ENCODE peak calls at places on chromosomes 2 and 18, in seven cellular contexts. C is GM23248, K is OCI-LY7, N is MM.1S, W is HCT116, H is PC-9, B is PC-3. O is an unnamed sample. For H3K9me2, the result is how much of the 10 kb centered on the place peaks cover.

GRCh38 chr18:70468861-70469570 is 180.2 kb downstream of the SOCS6 start:
- DNase-seq in C (no peak), K (no peak), N (no peak), W (no peak), H (no peak), B (no peak), O (no peak)

GRCh38 chr2:176554107-176555048 is 285.1 kb downstream of the MTX2 start:
- DNase-seq in C (peak), K (peak), N (peak), W (peak), H (peak), B (peak), O (peak)

GRCh38 chr2:113133696-113134558 is 6.5 kb downstream of the IL1RN start:
- DNase-seq in C (peak), K (no peak), N (no peak), W (no peak), H (no peak), B (peak), O (no peak)

GRCh38 chr2:100893753-100894530 is 74.0 kb downstream of the NPAS2 start:
- DNase-seq in C (no peak), K (no peak), N (no peak), W (peak), H (peak), B (peak), O (no peak)

GRCh38 chr2:30758315-30758714 is 48.9 kb downstream of the CAPN13 start:
- DNase-seq in C (no peak), K (no peak), N (no peak), W (no peak), H (no peak), B (no peak), O (no peak)

GRCh38 chr2:168773719-168774521 is 28.5 kb upstream of the NOSTRIN start:
- DNase-seq in C (peak), K (peak), N (peak), W (peak), H (peak), B (peak), O (peak)

GRCh38 chr2:190859347-190860297 is 21.0 kb upstream of the GLS start:
- DNase-seq in C (peak), K (no peak), N (no peak), W (no peak), H (peak), B (no peak), O (peak)

GRCh38 chr18:58955738-58956137 is 91.1 kb downstream of the ZNF532 start:
- DNase-seq in C (peak), K (no peak), N (no peak), W (no peak), H (no peak), B (no peak), O (no peak)

GRCh38 chr2:95292623-95293260 is 4.4 kb upstream of the KCNIP3 start:
- DNase-seq in C (peak), K (no peak), N (no peak), W (no peak), H (peak), B (peak), O (no peak)

GRCh38 chr2:232984451-232985207 is 28.4 kb downstream of the NGEF start:
- DNase-seq in C (no peak), K (no peak), N (no peak), W (no peak), H (no peak), B (no peak), O (no peak)

GRCh38 chr2:8534729-8535397 is 147.0 kb upstream of the ID2 start:
- DNase-seq in C (peak), K (peak), N (no peak), W (no peak), H (no peak), B (no peak), O (no peak)

DNA sequence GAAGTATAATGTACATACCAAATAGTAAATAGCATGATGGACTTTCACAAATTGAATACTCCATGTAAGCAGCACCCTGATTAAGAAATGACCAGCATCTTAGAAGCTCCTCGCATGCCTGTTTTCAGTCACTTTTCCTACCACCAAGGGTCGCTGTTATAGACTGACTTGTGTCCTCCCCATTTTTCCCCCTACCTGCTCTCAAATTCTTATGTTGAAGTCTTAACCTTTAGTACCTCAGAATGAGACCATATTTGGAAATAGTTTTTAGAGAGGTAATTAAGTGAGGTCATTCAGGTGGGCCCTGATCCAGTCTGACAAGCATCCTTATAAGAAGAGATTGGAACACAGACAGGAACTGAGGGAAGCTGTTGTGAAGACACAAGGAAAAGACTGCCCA is 125.9 kb downstream of the LYPD6 start:
- DNase-seq in C (no peak), K (no peak), N (no peak), W (no peak), H (no peak), B (peak), O (peak)
- H2AFZ ChIP-seq in C (no peak), K (no peak), N (peak), W (no peak), H (no peak), B (no peak), O (no peak)

DNA sequence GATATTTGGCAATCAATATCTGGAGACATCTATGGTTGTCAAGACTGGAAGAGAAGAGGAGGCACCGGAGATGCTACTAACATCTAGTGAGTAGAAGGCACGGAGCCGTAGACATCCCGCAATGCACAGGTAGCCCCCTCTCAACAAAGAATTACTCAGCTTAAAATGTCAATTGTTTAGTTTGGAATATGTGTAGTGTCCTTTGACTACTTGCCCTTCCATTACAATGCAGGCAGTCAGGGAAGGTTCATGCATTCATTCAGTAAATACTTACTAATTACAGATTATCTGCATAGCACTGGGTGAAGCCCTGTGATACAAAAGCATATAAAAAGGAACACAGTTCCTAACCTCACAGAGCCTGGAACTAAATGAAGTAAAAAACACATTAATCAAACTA is 294.0 kb downstream of the RIT2 start:
- DNase-seq in C (no peak), K (no peak), N (no peak), W (no peak), H (no peak), B (no peak), O (no peak)
- H3K9me2 ChIP-seq in C (under half), K (under half), N (under half), W (under half), H (under half), B (under half), O (under half)

GRCh38 chr2:53545159-53546055 is 222.2 kb upstream of the CHAC2 start:
- DNase-seq in C (no peak), K (no peak), N (no peak), W (no peak), H (no peak), B (no peak), O (no peak)
- H2AFZ ChIP-seq in C (no peak), K (no peak), N (no peak), W (no peak), H (no peak), B (no peak), O (peak)

GRCh38 chr2:99615247-99615771 is 125.5 kb upstream of the REV1 start:
- DNase-seq in C (peak), K (no peak), N (no peak), W (peak), H (peak), B (peak), O (peak)

GRCh38 chr2:99618579-99619097 is 128.8 kb upstream of the REV1 start:
- DNase-seq in C (no peak), K (no peak), N (no peak), W (no peak), H (no peak), B (no peak), O (no peak)

GRCh38 chr2:99621106-99621505 is 131.3 kb upstream of the REV1 start:
- DNase-seq in C (no peak), K (no peak), N (no peak), W (no peak), H (no peak), B (no peak), O (no peak)

GRCh38 chr2:99619211-99619610 is 129.4 kb upstream of the REV1 start:
- DNase-seq in C (no peak), K (no peak), N (no peak), W (no peak), H (no peak), B (no peak), O (no peak)

DNA sequence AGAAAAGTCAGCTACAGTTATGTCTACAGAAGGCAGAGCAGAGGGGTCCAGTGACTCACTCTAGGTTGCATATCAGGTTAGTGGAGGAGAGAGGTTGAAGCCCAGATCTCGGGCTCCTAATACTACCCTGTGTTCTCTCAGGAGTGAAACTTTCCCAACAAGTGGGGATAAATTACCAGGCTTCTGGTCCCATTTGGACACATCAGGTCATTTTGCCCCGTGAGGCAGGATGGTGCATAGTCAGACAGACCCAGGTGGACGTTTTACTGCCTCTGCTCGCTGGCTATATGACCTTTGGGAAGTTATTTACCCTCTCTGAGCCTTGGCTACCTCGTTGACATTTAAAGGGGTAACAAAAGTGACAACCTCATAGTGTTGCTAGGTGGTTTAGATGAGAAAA is 128.0 kb upstream of the REV1 start:
- DNase-seq in C (no peak), K (no peak), N (no peak), W (no peak), H (no peak), B (no peak), O (no peak)
- H3K9me2 ChIP-seq in C (under half), K (under half), N (under half), W (under half), H (under half), B (under half), O (under half)

DNA sequence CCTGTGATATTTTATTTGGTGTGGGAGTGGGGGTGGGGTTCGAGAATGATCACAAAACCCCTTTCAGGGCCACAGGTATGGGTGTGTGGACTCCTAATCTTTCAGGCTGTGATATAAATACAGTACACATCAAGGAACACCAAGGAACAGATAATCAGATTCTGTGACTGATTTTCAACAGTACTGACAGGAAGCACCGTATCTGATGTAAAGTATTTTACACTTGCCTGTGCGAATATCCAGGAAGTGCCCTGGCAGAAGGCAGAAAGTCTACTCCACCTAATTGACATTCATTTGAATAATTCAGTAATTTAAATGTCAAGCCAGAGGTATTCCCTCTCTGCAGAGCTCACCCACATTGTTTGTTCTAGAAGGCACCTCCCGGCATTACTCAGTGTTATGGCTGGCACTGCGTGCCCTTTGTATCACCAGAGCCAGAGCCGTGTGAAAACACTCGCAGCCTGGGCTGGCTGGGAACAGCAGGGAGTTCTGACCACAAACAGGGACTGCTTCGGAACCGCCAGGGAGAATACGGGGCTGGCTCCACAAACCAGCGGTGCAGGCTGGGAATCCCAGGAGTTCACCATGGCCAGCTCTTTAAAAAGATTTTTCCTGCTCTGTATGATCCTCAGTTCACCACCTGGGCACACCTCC is 91.8 kb downstream of the ACVR1 start:
- DNase-seq in C (peak), K (no peak), N (no peak), W (no peak), H (peak), B (peak), O (peak)
- H2AFZ ChIP-seq in C (no peak), K (no peak), N (no peak), W (no peak), H (no peak), B (peak), O (no peak)

DNA sequence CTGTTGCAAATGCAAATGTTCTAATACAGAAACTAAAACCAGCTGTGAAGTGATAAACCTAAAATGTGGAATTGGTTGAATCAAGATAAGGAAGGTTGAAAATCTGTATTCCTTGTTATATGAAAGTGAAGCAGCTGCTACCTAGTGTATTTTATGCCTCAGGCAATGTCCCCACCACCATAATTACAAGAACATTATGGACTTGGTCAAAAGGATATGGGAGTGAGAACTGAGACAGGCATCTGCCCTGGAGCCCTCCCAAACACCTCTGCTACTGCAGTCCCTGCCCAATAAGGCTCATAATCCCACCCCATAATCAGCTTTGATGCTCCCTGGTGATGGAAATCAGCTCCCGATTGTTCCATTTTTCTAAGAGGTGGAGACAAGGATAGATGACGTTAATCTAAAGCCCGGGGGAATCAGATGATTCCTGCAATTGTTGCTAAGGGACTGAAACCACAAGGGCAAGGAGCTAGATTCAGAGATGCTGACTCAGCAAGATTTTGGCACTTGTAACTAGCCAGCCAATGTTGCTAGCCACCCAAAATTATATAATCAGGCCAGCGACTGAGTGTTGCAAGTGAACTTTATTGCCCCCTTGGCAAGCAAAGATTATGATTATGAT is 69.5 kb downstream of the EVA1A start:
- DNase-seq in C (peak), K (no peak), N (no peak), W (no peak), H (no peak), B (no peak), O (no peak)
- H3K9me2 ChIP-seq in C (under half), K (under half), N (under half), W (under half), H (under half), B (under half), O (under half)

GRCh38 chr2:160993543-160994090 is 166.6 kb upstream of the TANK start:
- DNase-seq in C (no peak), K (no peak), N (no peak), W (no peak), H (no peak), B (no peak), O (no peak)

GRCh38 chr2:160989778-160990177 is 170.4 kb upstream of the TANK start:
- DNase-seq in C (no peak), K (no peak), N (no peak), W (no peak), H (no peak), B (no peak), O (no peak)

GRCh38 chr2:160996584-160996983 is 163.6 kb upstream of the TANK start:
- DNase-seq in C (no peak), K (no peak), N (no peak), W (no peak), H (no peak), B (no peak), O (no peak)

GRCh38 chr2:160994141-160995002 is 165.9 kb upstream of the TANK start:
- DNase-seq in C (peak), K (peak), N (peak), W (peak), H (peak), B (peak), O (peak)
- H2AFZ ChIP-seq in C (no peak), K (no peak), N (peak), W (peak), H (no peak), B (peak), O (peak)

GRCh38 chr18:76801567-76802505 is 20.5 kb upstream of the ZNF236 start:
- DNase-seq in C (peak), K (peak), N (peak), W (no peak), H (peak), B (peak), O (peak)
- H3K9me2 ChIP-seq in C (under half), K (under half), N (under half), W (under half), H (under half), B (under half), O (under half)

O was measured in GM23338.